ENCODE peak calls at places on chromosomes 11 and 22, in four cellular contexts. T, C, U and X are unnamed samples.
A peak's percentile ranks its signal among the peaks of the same experiment; 100 is the strongest.

GRCh38 chr11:76600124-76600655 is 70.4 kb downstream of the LRRC32 start:
- DNase-seq in T (no peak), C (no peak), U (no peak), X (no peak)

GRCh38 chr11:118398797-118399564 is 2.4 kb upstream of the ATP5MG start:
- DNase-seq in T (no peak), C (peak; percentile 24), U (no peak), X (no peak)

GRCh38 chr11:130726647-130727046 is 189.6 kb downstream of the SNX19 start:
- DNase-seq in T (no peak), C (no peak), U (no peak), X (no peak)

GRCh38 chr11:120013325-120014250 is 124.3 kb downstream of the TRIM29 start:
- DNase-seq in T (peak; percentile 97), C (peak; percentile 63), U (peak; percentile 54), X (peak; percentile 87)

GRCh38 chr22:35844886-35845285 is 127.2 kb downstream of the APOL5 start:
- DNase-seq in T (no peak), C (no peak), U (no peak), X (no peak)

GRCh38 chr11:104883342-104883741 is 14.9 kb downstream of the CASP12 start:
- DNase-seq in T (no peak), C (no peak), U (no peak), X (no peak)

GRCh38 chr11:96341237-96342130 is 1.5 kb downstream of the MAML2 start:
- DNase-seq in T (peak; percentile 72), C (peak; percentile 65), U (peak; percentile 26), X (peak; percentile 72)

GRCh38 chr11:93123351-93123898 is 74.4 kb downstream of the SLC36A4 start:
- DNase-seq in T (no peak), C (peak; percentile 7), U (no peak), X (no peak)

GRCh38 chr22:42902875-42903510 is 45.9 kb upstream of the ARFGAP3 start:
- DNase-seq in T (peak; percentile 69), C (no peak), U (no peak), X (peak; percentile 68)

GRCh38 chr11:61671527-61671926 is 8.7 kb upstream of the DAGLA start:
- DNase-seq in T (peak; percentile 85), C (peak; percentile 34), U (no peak), X (peak; percentile 68)

GRCh38 chr11:13907678-13908077 is 54.8 kb upstream of the SPON1 start:
- DNase-seq in T (no peak), C (no peak), U (no peak), X (no peak)

GRCh38 chr11:125429174-125429707 is 66.8 kb downstream of the FEZ1 start:
- DNase-seq in T (peak; percentile 95), C (peak; percentile 71), U (peak; percentile 57), X (peak; percentile 83)

GRCh38 chr22:36384766-36385400 is 2.9 kb downstream of the MYH9 start:
- DNase-seq in T (peak; percentile 75), C (peak; percentile 38), U (no peak), X (peak; percentile 79)

GRCh38 chr11:102047305-102047924 is at the start of gene CFAP300:
- DNase-seq in T (peak; percentile 86), C (peak; percentile 88), U (peak; percentile 55), X (peak; percentile 82)

GRCh38 chr22:27420817-27421361 is 380.7 kb downstream of the MN1 start:
- DNase-seq in T (no peak), C (peak; percentile 92), U (no peak), X (no peak)

GRCh38 chr11:108221981-108222685 is at the start of gene NPAT:
- DNase-seq in T (no peak), C (no peak), U (no peak), X (no peak)

GRCh38 chr11:134050541-134051383 is 18.1 kb upstream of the JAM3 start:
- DNase-seq in T (peak; percentile 85), C (peak; percentile 80), U (peak; percentile 62), X (peak; percentile 77)

GRCh38 chr11:1520987-1521349 is 34.4 kb upstream of the MOB2 start:
- DNase-seq in T (no peak), C (no peak), U (no peak), X (no peak)

GRCh38 chr11:111344032-111344431 is 35.0 kb downstream of the POU2AF1 start:
- DNase-seq in T (peak; percentile 38), C (peak; percentile 85), U (no peak), X (no peak)

GRCh38 chr22:35046744-35047462 is 19.1 kb upstream of the ISX start:
- DNase-seq in T (peak; percentile 18), C (no peak), U (no peak), X (no peak)

GRCh38 chr11:9972917-9973504 is 309.1 kb downstream of the SWAP70 start:
- DNase-seq in T (no peak), C (peak; percentile 77), U (peak; percentile 5), X (peak; percentile 45)

GRCh38 chr11:32985600-32985999 is 30.1 kb upstream of the DEPDC7 start:
- DNase-seq in T (no peak), C (no peak), U (no peak), X (no peak)

GRCh38 chr11:9528141-9528511 is 45.3 kb upstream of the WEE1 start:
- DNase-seq in T (no peak), C (peak; percentile 49), U (no peak), X (no peak)

GRCh38 chr11:99325807-99326206 is 305.1 kb downstream of the CNTN5 start:
- DNase-seq in T (no peak), C (peak; percentile 91), U (no peak), X (no peak)

GRCh38 chr11:9719949-9720646 is 56.2 kb downstream of the SWAP70 start:
- DNase-seq in T (no peak), C (peak; percentile 29), U (no peak), X (no peak)

GRCh38 chr11:122743949-122744876 is 88.7 kb downstream of the UBASH3B start:
- DNase-seq in T (peak; percentile 54), C (no peak), U (no peak), X (no peak)

GRCh38 chr11:126375726-126376125 is 20.2 kb downstream of the ST3GAL4 start:
- DNase-seq in T (no peak), C (no peak), U (no peak), X (no peak)

GRCh38 chr11:87352759-87353707 is 315.3 kb downstream of the TMEM135 start:
- DNase-seq in T (peak; percentile 97), C (peak; percentile 91), U (peak; percentile 75), X (peak; percentile 89)
- H3K9ac ChIP-seq in T (no peak overlapping the region), C (no peak overlapping the region), U (no peak overlapping the region), X (no peak overlapping the region)

GRCh38 chr22:46414704-46415103 is 79.2 kb downstream of the TRMU start:
- DNase-seq in T (no peak), C (no peak), U (no peak), X (no peak)
- H3K27ac ChIP-seq in T (no peak overlapping the region), C (no peak overlapping the region), U (no peak overlapping the region), X (no peak overlapping the region)

GRCh38 chr22:28441720-28442263 is 237.8 kb downstream of the TTC28 start:
- DNase-seq in T (no peak), C (peak; percentile 49), U (peak; percentile 6), X (peak; percentile 5)

GRCh38 chr22:28440517-28441366 is 238.9 kb downstream of the TTC28 start:
- DNase-seq in T (no peak), C (peak; percentile 67), U (no peak), X (no peak)

GRCh38 chr22:28442951-28443876 is 236.4 kb downstream of the TTC28 start:
- DNase-seq in T (peak; percentile 87), C (peak; percentile 86), U (peak; percentile 39), X (peak; percentile 78)

GRCh38 chr22:28444659-28445058 is 235.0 kb downstream of the TTC28 start:
- DNase-seq in T (no peak), C (peak; percentile 43), U (no peak), X (no peak)

GRCh38 chr22:28442264-28442950 is 237.2 kb downstream of the TTC28 start:
- DNase-seq in T (peak; percentile 91), C (peak; percentile 89), U (peak; percentile 58), X (peak; percentile 91)
- H3K9ac ChIP-seq in T (peak overlapping the region; percentile 68), C (peak overlapping the region; percentile 86), U (peak overlapping the region; percentile 92), X (peak overlapping the region; percentile 46)

GRCh38 chr22:17576475-17576874 is 13.2 kb downstream of the SLC25A18 start:
- DNase-seq in T (peak; percentile 67), C (peak; percentile 99), U (no peak), X (no peak)
- H3K27ac ChIP-seq in T (peak overlapping the region; percentile 64), C (peak overlapping the region; percentile 73), U (no peak overlapping the region), X (no peak overlapping the region)

DNA sequence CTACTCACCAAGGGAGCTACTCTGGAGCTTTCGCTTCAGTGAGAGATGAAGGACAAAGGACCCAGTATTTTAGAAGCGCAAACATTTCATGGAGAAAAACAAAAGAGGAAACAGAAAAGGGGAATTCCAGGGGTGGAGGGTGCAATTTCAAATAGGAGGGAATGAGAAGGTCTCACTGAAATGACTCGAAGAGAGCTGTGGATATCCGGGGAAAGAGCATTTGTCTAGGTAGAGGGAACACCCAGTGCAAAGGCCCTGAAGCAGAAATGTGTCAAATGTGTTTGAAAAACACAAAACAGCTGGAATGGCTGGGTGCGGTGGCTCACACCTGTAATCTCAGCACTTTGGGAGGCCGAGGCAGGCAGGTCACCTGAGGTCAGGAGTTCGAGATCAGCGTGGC is 2.4 kb downstream of the RPS19BP1 start:
- DNase-seq in T (no peak), C (no peak), U (no peak), X (no peak)
- H3K9ac ChIP-seq in T (no peak overlapping the region), C (no peak overlapping the region), U (no peak overlapping the region), X (no peak overlapping the region)

DNA sequence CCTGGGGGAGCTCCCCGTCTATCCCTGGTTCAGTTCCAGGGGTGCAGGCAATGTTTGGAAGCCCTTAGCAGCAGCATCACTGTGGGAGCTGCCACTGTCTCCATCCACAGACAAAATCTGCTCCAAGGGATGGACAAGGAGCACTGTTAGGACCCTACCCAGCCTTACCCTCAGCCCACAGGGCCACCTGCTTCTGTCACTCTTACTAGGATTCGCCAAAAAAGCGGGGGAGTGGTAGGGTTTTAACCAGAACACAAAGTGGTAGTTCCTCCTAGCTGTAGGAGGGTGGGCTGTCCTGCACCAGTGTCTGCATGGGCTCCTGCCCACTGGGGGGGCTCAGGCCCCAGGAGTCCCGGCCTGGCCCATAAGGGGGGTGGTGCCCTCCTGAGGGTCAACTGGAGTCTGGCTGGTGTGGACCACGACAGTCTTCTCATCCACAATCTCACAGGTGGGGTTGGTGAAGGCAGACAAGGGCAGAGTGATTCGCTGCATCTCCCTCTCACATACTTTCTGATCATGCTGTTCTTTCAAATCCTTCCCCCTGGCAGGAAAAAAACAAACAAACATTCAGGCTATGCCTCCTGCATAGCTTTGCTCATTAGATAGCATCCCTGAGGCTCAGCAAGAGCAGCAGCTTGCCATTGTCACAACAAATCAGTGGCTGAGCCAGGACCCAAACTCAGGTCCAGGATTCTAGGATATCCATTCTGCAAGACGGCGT is 9.4 kb downstream of the PIK3IP1 start:
- DNase-seq in T (no peak), C (no peak), U (no peak), X (no peak)
- H3K27ac ChIP-seq in T (no peak overlapping the region), C (no peak overlapping the region), U (no peak overlapping the region), X (no peak overlapping the region)

GRCh38 chr11:48169706-48170105 is 46.9 kb upstream of the OR4B1 start:
- DNase-seq in T (no peak), C (no peak), U (no peak), X (no peak)
- H3K9ac ChIP-seq in T (no peak overlapping the region), C (no peak overlapping the region), U (no peak overlapping the region), X (no peak overlapping the region)

GRCh38 chr11:20102393-20102792 is 57.9 kb downstream of the DBX1 start:
- DNase-seq in T (no peak), C (no peak), U (no peak), X (no peak)
- H3K27ac ChIP-seq in T (no peak overlapping the region), C (no peak overlapping the region), U (no peak overlapping the region), X (no peak overlapping the region)